ENCODE peak calls at places on chromosomes 1 and 21, in four cellular contexts. One of them, this sample, is unnamed.

GRCh38 chr1:19621274-19621950 is 22.7 kb upstream of the NBL1 start:
- DNase-seq in mesenchymal stem cell: no peak
- DNase-seq in IMR-90: no peak
- DNase-seq in H9: no peak
- DNase-seq in this sample: no peak

GRCh38 chr1:51247022-51247421 is 10.9 kb downstream of the RNF11 start:
- DNase-seq in mesenchymal stem cell: no peak
- DNase-seq in H9: no peak
- DNase-seq in IMR-90: no peak
- DNase-seq in this sample: no peak

GRCh38 chr1:183315987-183316758 is 102.0 kb downstream of the NMNAT2 start:
- DNase-seq in mesenchymal stem cell: no peak
- DNase-seq in H9: no peak
- DNase-seq in IMR-90: no peak
- DNase-seq in this sample: no peak

GRCh38 chr1:216894499-216894898 is 171.3 kb upstream of the ESRRG start:
- DNase-seq in mesenchymal stem cell: no peak
- DNase-seq in IMR-90: no peak
- DNase-seq in H9: no peak
- DNase-seq in this sample: no peak

GRCh38 chr1:155968670-155969069 is 9.7 kb downstream of the ARHGEF2 start:
- DNase-seq in IMR-90: peak
- DNase-seq in H9: no peak
- DNase-seq in mesenchymal stem cell: no peak
- DNase-seq in this sample: no peak

GRCh38 chr1:167821969-167822685 is 91.8 kb downstream of the ADCY10 start:
- DNase-seq in IMR-90: peak
- DNase-seq in mesenchymal stem cell: no peak
- DNase-seq in H9: no peak
- DNase-seq in this sample: peak

GRCh38 chr1:208691012-208691411 is 446.8 kb upstream of the PLXNA2 start:
- DNase-seq in H9: no peak
- DNase-seq in mesenchymal stem cell: no peak
- DNase-seq in IMR-90: no peak
- DNase-seq in this sample: no peak

GRCh38 chr21:43802713-43803313 is 13.4 kb downstream of the RRP1 start:
- DNase-seq in IMR-90: no peak
- DNase-seq in H9: no peak
- DNase-seq in mesenchymal stem cell: no peak
- DNase-seq in this sample: no peak

GRCh38 chr1:70234733-70235132 is 13.6 kb downstream of the SRSF11 start:
- DNase-seq in IMR-90: no peak
- DNase-seq in H9: no peak
- DNase-seq in mesenchymal stem cell: no peak
- DNase-seq in this sample: no peak

GRCh38 chr1:27176954-27177353 is 22.0 kb upstream of the SLC9A1 start:
- DNase-seq in H9: no peak
- DNase-seq in mesenchymal stem cell: no peak
- DNase-seq in IMR-90: no peak
- DNase-seq in this sample: no peak

GRCh38 chr1:186220101-186220500 is 155.0 kb downstream of the TPR start:
- DNase-seq in IMR-90: no peak
- DNase-seq in mesenchymal stem cell: peak
- DNase-seq in H9: no peak
- DNase-seq in this sample: no peak

GRCh38 chr1:21811875-21812305 is at the start of gene LDLRAD2:
- DNase-seq in H9: no peak
- DNase-seq in IMR-90: no peak
- DNase-seq in mesenchymal stem cell: peak
- DNase-seq in this sample: peak

GRCh38 chr21:16330340-16331319 is 600.8 kb downstream of the USP25 start:
- DNase-seq in H9: no peak
- DNase-seq in IMR-90: peak
- DNase-seq in mesenchymal stem cell: peak
- DNase-seq in this sample: peak

GRCh38 chr21:42632771-42633690 is 20.4 kb upstream of the PDE9A start:
- DNase-seq in IMR-90: no peak
- DNase-seq in H9: no peak
- DNase-seq in mesenchymal stem cell: no peak
- DNase-seq in this sample: no peak

GRCh38 chr1:226875641-226876295 is 5.4 kb downstream of the PSEN2 start:
- DNase-seq in H9: peak
- DNase-seq in mesenchymal stem cell: no peak
- DNase-seq in IMR-90: peak
- DNase-seq in this sample: peak

GRCh38 chr1:40897499-40897898 is 35.3 kb upstream of the CITED4 start:
- DNase-seq in mesenchymal stem cell: peak
- DNase-seq in IMR-90: peak
- DNase-seq in H9: peak
- DNase-seq in this sample: no peak

GRCh38 chr1:216330262-216330661 is 93.0 kb downstream of the USH2A start:
- DNase-seq in IMR-90: peak
- DNase-seq in mesenchymal stem cell: peak
- DNase-seq in H9: no peak
- DNase-seq in this sample: no peak

GRCh38 chr21:34899760-34900159 is 149.3 kb downstream of the RUNX1 start:
- DNase-seq in mesenchymal stem cell: no peak
- DNase-seq in IMR-90: no peak
- DNase-seq in H9: no peak
- DNase-seq in this sample: no peak

GRCh38 chr1:28648493-28649238 is at the start of gene RNU11:
- DNase-seq in IMR-90: peak
- DNase-seq in mesenchymal stem cell: peak
- DNase-seq in H9: peak
- DNase-seq in this sample: peak

GRCh38 chr1:207810173-207810572 is 58.3 kb downstream of the CD46 start:
- DNase-seq in mesenchymal stem cell: peak
- DNase-seq in IMR-90: peak
- DNase-seq in H9: no peak
- DNase-seq in this sample: peak

GRCh38 chr1:54989473-54989872 is 9.0 kb downstream of the TMEM61 start:
- DNase-seq in H9: no peak
- DNase-seq in mesenchymal stem cell: no peak
- DNase-seq in IMR-90: no peak
- DNase-seq in this sample: no peak

GRCh38 chr1:199396456-199396855 is 631.1 kb upstream of the NR5A2 start:
- DNase-seq in H9: no peak
- DNase-seq in IMR-90: no peak
- DNase-seq in mesenchymal stem cell: no peak
- DNase-seq in this sample: no peak

GRCh38 chr1:180310095-180310494 is 80.0 kb downstream of the LHX4 start:
- DNase-seq in IMR-90: peak
- DNase-seq in H9: no peak
- DNase-seq in mesenchymal stem cell: peak
- DNase-seq in this sample: peak

GRCh38 chr21:37871121-37871862 is 45.0 kb downstream of the KCNJ6 start:
- DNase-seq in H9: no peak
- DNase-seq in IMR-90: peak
- DNase-seq in mesenchymal stem cell: peak
- DNase-seq in this sample: no peak

GRCh38 chr1:215083408-215083961 is 948 bp downstream of the KCNK2 start:
- DNase-seq in H9: peak
- DNase-seq in IMR-90: peak
- DNase-seq in mesenchymal stem cell: peak
- DNase-seq in this sample: no peak

GRCh38 chr1:65265296-65266271 is 43.8 kb upstream of the DNAJC6 start:
- DNase-seq in mesenchymal stem cell: peak
- DNase-seq in H9: peak
- DNase-seq in IMR-90: no peak
- DNase-seq in this sample: no peak

GRCh38 chr1:165562576-165562975 is 18.8 kb downstream of the LRRC52 start:
- DNase-seq in mesenchymal stem cell: no peak
- DNase-seq in H9: no peak
- DNase-seq in IMR-90: no peak
- DNase-seq in this sample: no peak

GRCh38 chr21:45544449-45545235 is 2.4 kb upstream of the SLC19A1 start:
- DNase-seq in IMR-90: no peak
- DNase-seq in mesenchymal stem cell: no peak
- DNase-seq in H9: peak
- DNase-seq in this sample: no peak

GRCh38 chr1:37486680-37487618 is 12.6 kb downstream of the ZC3H12A start:
- DNase-seq in IMR-90: peak
- DNase-seq in mesenchymal stem cell: peak
- DNase-seq in H9: peak
- DNase-seq in this sample: peak

GRCh38 chr1:111801071-111801850 is 45.6 kb downstream of the DDX20 start:
- DNase-seq in IMR-90: no peak
- DNase-seq in H9: peak
- DNase-seq in mesenchymal stem cell: no peak
- DNase-seq in this sample: no peak

DNA sequence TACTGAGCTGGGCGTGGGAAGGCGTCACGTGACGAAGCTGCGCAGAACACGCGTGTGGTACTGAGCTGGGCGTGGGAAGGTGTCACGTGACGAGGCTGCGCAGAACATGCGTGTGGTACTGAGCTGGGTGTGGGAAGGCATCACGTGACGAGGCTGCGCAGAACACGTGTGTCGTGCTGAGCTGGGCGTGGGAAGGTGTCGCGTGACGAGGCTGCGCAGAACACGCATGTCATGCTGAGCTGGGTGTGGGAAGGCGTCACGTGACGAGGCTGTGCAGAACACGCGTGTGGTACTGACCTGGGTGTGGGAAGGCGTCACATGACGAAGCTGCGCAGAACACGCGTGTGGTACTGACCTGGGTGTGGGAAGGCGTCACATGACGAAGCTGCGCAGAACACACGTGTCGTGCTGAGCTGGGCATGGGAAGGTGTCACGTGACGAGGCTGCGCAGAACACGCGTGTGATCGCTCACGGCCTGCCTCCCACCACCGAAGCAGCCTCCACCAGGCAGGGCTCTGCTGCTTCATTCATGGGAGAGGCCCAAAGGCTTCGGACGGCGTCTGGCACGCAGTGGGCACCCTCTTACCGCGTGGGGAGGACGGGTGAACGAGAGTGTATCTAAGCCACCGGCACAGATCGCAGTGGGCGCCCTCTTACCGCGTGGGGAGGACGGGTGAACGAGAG is 24.0 kb downstream of the CFAP74 start:
- DNase-seq in mesenchymal stem cell: no peak
- DNase-seq in H9: no peak
- DNase-seq in IMR-90: no peak
- DNase-seq in this sample: no peak
- H4K91ac ChIP-seq in mesenchymal stem cell: no peak
- H4K91ac ChIP-seq in H9: no peak
- H4K91ac ChIP-seq in IMR-90: no peak
- H4K91ac ChIP-seq in this sample: no peak

DNA sequence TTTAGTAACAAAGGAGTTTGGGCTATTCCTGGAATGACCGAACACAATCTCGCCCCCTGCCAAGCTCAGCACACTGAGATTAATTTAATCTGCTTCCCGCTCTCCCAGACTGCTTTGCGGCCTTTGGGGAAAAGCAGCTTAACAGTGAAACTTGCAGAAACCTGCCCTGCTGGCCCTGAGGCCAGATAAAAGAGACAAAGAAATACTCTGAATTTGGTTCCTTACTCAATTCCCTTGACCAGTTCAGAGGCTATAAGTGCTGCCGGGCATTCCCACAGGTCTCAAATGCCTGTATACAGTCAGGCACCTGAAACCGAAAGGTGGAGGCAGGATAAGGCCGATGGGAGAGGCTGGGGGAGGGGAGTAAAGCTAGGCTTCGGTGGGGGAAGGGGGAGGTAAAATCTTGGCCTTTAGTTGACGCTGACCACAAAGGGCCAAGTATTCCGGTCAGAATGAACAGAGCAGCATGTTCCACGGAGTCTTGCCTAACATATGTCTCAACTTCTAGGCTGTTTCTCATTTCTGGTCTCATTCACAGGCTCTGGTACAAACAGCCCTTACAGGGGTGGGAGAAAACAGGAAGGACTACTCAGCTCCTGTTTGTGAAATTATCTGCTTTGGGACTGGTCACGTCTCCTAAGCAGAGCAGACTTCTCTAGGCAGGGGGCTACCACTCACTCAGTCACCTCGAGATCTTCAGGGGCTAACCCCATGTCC is 17.8 kb upstream of the A3GALT2 start:
- DNase-seq in mesenchymal stem cell: peak
- DNase-seq in H9: no peak
- DNase-seq in IMR-90: peak
- DNase-seq in this sample: peak
- H4K91ac ChIP-seq in mesenchymal stem cell: peak
- H4K91ac ChIP-seq in H9: no peak
- H4K91ac ChIP-seq in IMR-90: peak
- H4K91ac ChIP-seq in this sample: peak

DNA sequence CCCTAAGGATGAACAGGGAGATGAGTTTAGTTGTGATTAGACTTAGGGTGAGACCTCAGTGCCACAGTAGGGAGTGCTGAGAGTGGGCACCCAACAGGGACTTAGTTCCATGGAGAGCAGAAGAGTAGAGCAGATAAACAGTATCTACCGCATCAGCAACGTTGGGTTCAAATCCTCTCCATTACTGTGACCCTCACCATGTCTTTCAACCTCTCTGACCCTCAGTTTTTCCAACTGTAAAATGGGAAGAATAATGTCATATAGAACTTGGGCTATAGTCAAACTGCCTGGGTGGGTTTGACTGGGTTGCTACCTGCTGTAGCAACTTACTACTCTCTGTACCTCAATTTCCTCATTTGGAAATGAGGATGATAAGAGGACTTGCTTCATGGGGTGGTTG is 6.7 kb upstream of the DISP3 start:
- DNase-seq in mesenchymal stem cell: no peak
- DNase-seq in H9: no peak
- DNase-seq in IMR-90: no peak
- DNase-seq in this sample: no peak
- H4K91ac ChIP-seq in mesenchymal stem cell: no peak
- H4K91ac ChIP-seq in H9: no peak
- H4K91ac ChIP-seq in IMR-90: no peak
- H4K91ac ChIP-seq in this sample: no peak

GRCh38 chr1:30723296-30723897 is at the start of gene MATN1:
- DNase-seq in IMR-90: no peak
- DNase-seq in H9: no peak
- DNase-seq in mesenchymal stem cell: no peak
- DNase-seq in this sample: no peak
- H4K91ac ChIP-seq in IMR-90: no peak
- H4K91ac ChIP-seq in H9: no peak
- H4K91ac ChIP-seq in mesenchymal stem cell: peak
- H4K91ac ChIP-seq in this sample: no peak

GRCh38 chr1:17235135-17235880 is 13.6 kb upstream of the PADI3 start:
- DNase-seq in mesenchymal stem cell: no peak
- DNase-seq in H9: no peak
- DNase-seq in IMR-90: no peak
- DNase-seq in this sample: peak

GRCh38 chr1:17232759-17233661 is 15.9 kb upstream of the PADI3 start:
- DNase-seq in IMR-90: peak
- DNase-seq in H9: no peak
- DNase-seq in mesenchymal stem cell: peak
- DNase-seq in this sample: peak

GRCh38 chr1:17230671-17231310 is 18.1 kb upstream of the PADI3 start:
- DNase-seq in H9: no peak
- DNase-seq in IMR-90: no peak
- DNase-seq in mesenchymal stem cell: no peak
- DNase-seq in this sample: no peak

GRCh38 chr1:17234405-17234804 is 14.5 kb upstream of the PADI3 start:
- DNase-seq in mesenchymal stem cell: no peak
- DNase-seq in IMR-90: no peak
- DNase-seq in H9: no peak
- DNase-seq in this sample: no peak

GRCh38 chr1:17233675-17234074 is 15.2 kb upstream of the PADI3 start:
- DNase-seq in mesenchymal stem cell: peak
- DNase-seq in H9: no peak
- DNase-seq in IMR-90: peak
- DNase-seq in this sample: peak
- H4K91ac ChIP-seq in mesenchymal stem cell: peak
- H4K91ac ChIP-seq in H9: no peak
- H4K91ac ChIP-seq in IMR-90: peak
- H4K91ac ChIP-seq in this sample: peak